ENCODE peak calls at places on chromosome 6, in seven cellular contexts. One of them, this sample, is unnamed.

GRCh38 chr6:43547202-43547601 is 28.6 kb downstream of the XPO5 start:
- DNase-seq in tibial artery: no peak
- DNase-seq in heart right ventricle: no peak
- DNase-seq in left lung: no peak
- DNase-seq in adrenal gland: no peak
- DNase-seq in right lobe of liver: no peak
- DNase-seq in WERI-Rb-1: no peak
- DNase-seq in this sample: no peak

GRCh38 chr6:17986656-17987575 is 519 bp downstream of the KIF13A start:
- DNase-seq in tibial artery: peak; percentile 87
- DNase-seq in heart right ventricle: peak; percentile 67
- DNase-seq in left lung: peak; percentile 76
- DNase-seq in adrenal gland: peak; percentile 77
- DNase-seq in right lobe of liver: peak; percentile 70
- DNase-seq in WERI-Rb-1: peak; percentile 61
- DNase-seq in this sample: no peak

GRCh38 chr6:13978102-13978640 is 53.4 kb downstream of the RNF182 start:
- DNase-seq in tibial artery: no peak
- DNase-seq in heart right ventricle: no peak
- DNase-seq in left lung: no peak
- DNase-seq in adrenal gland: no peak
- DNase-seq in right lobe of liver: no peak
- DNase-seq in WERI-Rb-1: no peak
- DNase-seq in this sample: no peak

GRCh38 chr6:14274016-14274415 is 156.4 kb downstream of the CD83 start:
- DNase-seq in tibial artery: no peak
- DNase-seq in heart right ventricle: no peak
- DNase-seq in left lung: no peak
- DNase-seq in adrenal gland: no peak
- DNase-seq in right lobe of liver: no peak
- DNase-seq in WERI-Rb-1: no peak
- DNase-seq in this sample: no peak

GRCh38 chr6:102215425-102215824 is 821.9 kb downstream of the GRIK2 start:
- DNase-seq in tibial artery: no peak
- DNase-seq in heart right ventricle: no peak
- DNase-seq in left lung: no peak
- DNase-seq in adrenal gland: no peak
- DNase-seq in right lobe of liver: no peak
- DNase-seq in WERI-Rb-1: no peak
- DNase-seq in this sample: no peak

GRCh38 chr6:90004511-90004910 is 110.2 kb downstream of the GJA10 start:
- DNase-seq in tibial artery: no peak
- DNase-seq in heart right ventricle: no peak
- DNase-seq in left lung: no peak
- DNase-seq in adrenal gland: no peak
- DNase-seq in right lobe of liver: no peak
- DNase-seq in WERI-Rb-1: no peak
- DNase-seq in this sample: no peak

GRCh38 chr6:24188571-24188970 is 62.6 kb downstream of the NRSN1 start:
- DNase-seq in tibial artery: no peak
- DNase-seq in heart right ventricle: no peak
- DNase-seq in left lung: no peak
- DNase-seq in adrenal gland: no peak
- DNase-seq in right lobe of liver: no peak
- DNase-seq in WERI-Rb-1: no peak
- DNase-seq in this sample: no peak

GRCh38 chr6:16345449-16346330 is 107.3 kb downstream of the GMPR start:
- DNase-seq in tibial artery: no peak
- DNase-seq in heart right ventricle: no peak
- DNase-seq in left lung: no peak
- DNase-seq in adrenal gland: peak; percentile 62
- DNase-seq in right lobe of liver: no peak
- DNase-seq in WERI-Rb-1: no peak
- DNase-seq in this sample: no peak

GRCh38 chr6:6008648-6009421 is 2.1 kb upstream of the NRN1 start:
- DNase-seq in tibial artery: peak; percentile 93
- DNase-seq in heart right ventricle: peak; percentile 73
- DNase-seq in left lung: peak; percentile 81
- DNase-seq in adrenal gland: peak; percentile 47
- DNase-seq in right lobe of liver: peak; percentile 88
- DNase-seq in WERI-Rb-1: peak; percentile 99
- DNase-seq in this sample: no peak

GRCh38 chr6:158660331-158660730 is 10.5 kb downstream of the SYTL3 start:
- DNase-seq in tibial artery: no peak
- DNase-seq in heart right ventricle: no peak
- DNase-seq in left lung: no peak
- DNase-seq in adrenal gland: no peak
- DNase-seq in right lobe of liver: no peak
- DNase-seq in WERI-Rb-1: peak; percentile 53
- DNase-seq in this sample: peak; percentile 35

GRCh38 chr6:129621252-129621651 is 88.7 kb downstream of the ARHGAP18 start:
- DNase-seq in tibial artery: no peak
- DNase-seq in heart right ventricle: no peak
- DNase-seq in left lung: no peak
- DNase-seq in adrenal gland: no peak
- DNase-seq in right lobe of liver: peak; percentile 26
- DNase-seq in WERI-Rb-1: peak; percentile 11
- DNase-seq in this sample: no peak

GRCh38 chr6:128335963-128336362 is 184.4 kb downstream of the PTPRK start:
- DNase-seq in tibial artery: no peak
- DNase-seq in heart right ventricle: no peak
- DNase-seq in left lung: no peak
- DNase-seq in adrenal gland: no peak
- DNase-seq in right lobe of liver: no peak
- DNase-seq in WERI-Rb-1: no peak
- DNase-seq in this sample: no peak

GRCh38 chr6:32087574-32088486 is 21.3 kb downstream of the TNXB start:
- DNase-seq in tibial artery: peak; percentile 95
- DNase-seq in heart right ventricle: peak; percentile 88
- DNase-seq in left lung: peak; percentile 80
- DNase-seq in adrenal gland: peak; percentile 92
- DNase-seq in right lobe of liver: peak; percentile 87
- DNase-seq in WERI-Rb-1: peak; percentile 98
- DNase-seq in this sample: peak; percentile 37

GRCh38 chr6:130178692-130179091 is 44.1 kb downstream of the SAMD3 start:
- DNase-seq in tibial artery: no peak
- DNase-seq in heart right ventricle: no peak
- DNase-seq in left lung: no peak
- DNase-seq in adrenal gland: peak; percentile 28
- DNase-seq in right lobe of liver: no peak
- DNase-seq in WERI-Rb-1: no peak
- DNase-seq in this sample: no peak

GRCh38 chr6:160691617-160692016 is 10.4 kb upstream of the PLG start:
- DNase-seq in tibial artery: no peak
- DNase-seq in heart right ventricle: no peak
- DNase-seq in left lung: no peak
- DNase-seq in adrenal gland: no peak
- DNase-seq in right lobe of liver: no peak
- DNase-seq in WERI-Rb-1: no peak
- DNase-seq in this sample: no peak

GRCh38 chr6:138334000-138334399 is 43.7 kb upstream of the SMIM28 start:
- DNase-seq in tibial artery: no peak
- DNase-seq in heart right ventricle: peak; percentile 48
- DNase-seq in left lung: no peak
- DNase-seq in adrenal gland: no peak
- DNase-seq in right lobe of liver: no peak
- DNase-seq in WERI-Rb-1: no peak
- DNase-seq in this sample: no peak

GRCh38 chr6:90263653-90264052 is 33.0 kb downstream of the BACH2 start:
- DNase-seq in tibial artery: no peak
- DNase-seq in heart right ventricle: no peak
- DNase-seq in left lung: no peak
- DNase-seq in adrenal gland: no peak
- DNase-seq in right lobe of liver: no peak
- DNase-seq in WERI-Rb-1: no peak
- DNase-seq in this sample: no peak

GRCh38 chr6:55474386-55474785 is 104.6 kb downstream of the HMGCLL1 start:
- DNase-seq in tibial artery: no peak
- DNase-seq in heart right ventricle: no peak
- DNase-seq in left lung: no peak
- DNase-seq in adrenal gland: no peak
- DNase-seq in right lobe of liver: no peak
- DNase-seq in WERI-Rb-1: no peak
- DNase-seq in this sample: no peak

GRCh38 chr6:37783025-37783825 is 36.3 kb upstream of the ZFAND3 start:
- DNase-seq in tibial artery: no peak
- DNase-seq in heart right ventricle: no peak
- DNase-seq in left lung: no peak
- DNase-seq in adrenal gland: no peak
- DNase-seq in right lobe of liver: no peak
- DNase-seq in WERI-Rb-1: no peak
- DNase-seq in this sample: no peak

DNA sequence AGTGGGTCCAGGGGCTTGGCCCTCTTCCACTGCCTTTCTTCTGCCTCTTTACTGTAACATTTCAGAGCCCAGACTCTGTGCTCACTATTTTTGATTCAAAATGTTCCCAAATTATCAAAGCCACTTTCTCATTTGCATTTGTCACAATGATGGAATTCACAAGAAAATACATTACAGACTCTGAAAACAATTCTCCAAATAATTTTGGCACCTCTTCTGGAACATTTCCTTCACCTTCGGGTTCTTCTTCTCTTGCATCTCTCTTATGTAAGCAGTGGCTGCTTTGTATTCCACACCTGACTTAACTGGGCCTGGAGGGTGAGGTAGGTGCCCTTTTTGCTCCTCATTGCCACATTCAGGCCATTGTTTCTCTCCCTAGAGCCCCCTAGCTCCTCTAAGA is 30.0 kb downstream of the ZNF184 start:
- DNase-seq in tibial artery: no peak
- DNase-seq in heart right ventricle: no peak
- DNase-seq in left lung: no peak
- DNase-seq in adrenal gland: no peak
- DNase-seq in right lobe of liver: no peak
- DNase-seq in WERI-Rb-1: no peak
- DNase-seq in this sample: no peak
- H3K9me3 ChIP-seq in tibial artery: peaks cover 3% of the 10 kb centered on the region
- H3K9me3 ChIP-seq in heart right ventricle: peaks cover 50% of the 10 kb centered on the region
- H3K9me3 ChIP-seq in left lung: no peaks in the 10 kb centered on the region
- H3K9me3 ChIP-seq in adrenal gland: peaks cover 11% of the 10 kb centered on the region
- H3K9me3 ChIP-seq in right lobe of liver: peaks cover 16% of the 10 kb centered on the region
- H3K9me3 ChIP-seq in WERI-Rb-1: peaks cover 3% of the 10 kb centered on the region
- H3K9me3 ChIP-seq in this sample: peaks cover 6% of the 10 kb centered on the region

DNA sequence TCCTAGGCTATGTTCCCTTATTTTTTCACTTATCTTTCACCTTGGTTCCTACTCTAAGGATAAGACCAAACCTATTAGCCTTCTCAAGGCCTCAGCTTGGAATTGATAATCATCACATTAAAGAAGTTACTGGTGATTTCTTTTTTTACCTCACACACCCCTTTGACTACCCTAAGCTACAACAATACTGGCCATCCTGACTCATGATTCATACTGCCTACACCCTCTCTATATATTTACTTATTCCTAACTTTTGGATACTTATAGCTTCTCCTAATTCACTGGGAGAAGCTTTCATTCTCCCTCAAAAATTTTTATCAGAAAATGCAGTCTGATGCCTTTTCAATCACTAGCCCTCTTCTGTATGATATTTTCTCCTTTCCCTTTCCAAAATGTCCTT is 256.1 kb downstream of the TBX18 start:
- DNase-seq in tibial artery: no peak
- DNase-seq in heart right ventricle: no peak
- DNase-seq in left lung: no peak
- DNase-seq in adrenal gland: no peak
- DNase-seq in right lobe of liver: no peak
- DNase-seq in WERI-Rb-1: no peak
- DNase-seq in this sample: no peak
- H3K9me3 ChIP-seq in tibial artery: no peaks in the 10 kb centered on the region
- H3K9me3 ChIP-seq in heart right ventricle: no peaks in the 10 kb centered on the region
- H3K9me3 ChIP-seq in left lung: no peaks in the 10 kb centered on the region
- H3K9me3 ChIP-seq in adrenal gland: no peaks in the 10 kb centered on the region
- H3K9me3 ChIP-seq in right lobe of liver: no peaks in the 10 kb centered on the region
- H3K9me3 ChIP-seq in WERI-Rb-1: no peaks in the 10 kb centered on the region
- H3K9me3 ChIP-seq in this sample: no peaks in the 10 kb centered on the region

GRCh38 chr6:167303660-167304625 is 12.8 kb downstream of the UNC93A start:
- DNase-seq in tibial artery: no peak
- DNase-seq in heart right ventricle: no peak
- DNase-seq in left lung: no peak
- DNase-seq in adrenal gland: no peak
- DNase-seq in right lobe of liver: no peak
- DNase-seq in WERI-Rb-1: no peak
- DNase-seq in this sample: no peak

GRCh38 chr6:167300902-167301425 is 9.8 kb downstream of the UNC93A start:
- DNase-seq in tibial artery: no peak
- DNase-seq in heart right ventricle: no peak
- DNase-seq in left lung: no peak
- DNase-seq in adrenal gland: no peak
- DNase-seq in right lobe of liver: no peak
- DNase-seq in WERI-Rb-1: no peak
- DNase-seq in this sample: no peak

GRCh38 chr6:167299641-167300308 is 8.7 kb downstream of the UNC93A start:
- DNase-seq in tibial artery: no peak
- DNase-seq in heart right ventricle: no peak
- DNase-seq in left lung: no peak
- DNase-seq in adrenal gland: no peak
- DNase-seq in right lobe of liver: no peak
- DNase-seq in WERI-Rb-1: no peak
- DNase-seq in this sample: no peak

GRCh38 chr6:167302796-167303195 is 11.7 kb downstream of the UNC93A start:
- DNase-seq in tibial artery: no peak
- DNase-seq in heart right ventricle: no peak
- DNase-seq in left lung: no peak
- DNase-seq in adrenal gland: no peak
- DNase-seq in right lobe of liver: no peak
- DNase-seq in WERI-Rb-1: no peak
- DNase-seq in this sample: no peak

DNA sequence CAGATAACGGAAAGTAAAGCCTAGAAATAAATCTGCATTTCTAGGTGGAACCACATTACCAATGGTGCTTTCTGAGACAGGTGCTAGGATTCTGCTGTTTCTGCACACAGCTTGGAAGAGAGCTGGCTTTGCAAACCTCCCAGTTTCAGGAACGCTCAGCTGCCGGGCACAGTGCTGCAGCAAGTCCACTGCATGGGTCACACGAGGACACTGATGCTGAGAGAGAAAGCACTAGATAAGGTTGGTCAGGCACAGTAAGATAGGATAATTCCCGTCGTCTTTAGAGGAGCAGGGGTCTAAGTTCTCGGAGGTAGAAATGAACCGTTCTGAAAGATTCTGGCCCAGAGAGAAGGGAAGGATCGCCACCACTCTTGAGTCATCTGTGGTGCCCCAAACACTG is 11.0 kb downstream of the UNC93A start:
- DNase-seq in tibial artery: no peak
- DNase-seq in heart right ventricle: no peak
- DNase-seq in left lung: no peak
- DNase-seq in adrenal gland: no peak
- DNase-seq in right lobe of liver: no peak
- DNase-seq in WERI-Rb-1: no peak
- DNase-seq in this sample: no peak
- H3K9me3 ChIP-seq in tibial artery: no peaks in the 10 kb centered on the region
- H3K9me3 ChIP-seq in heart right ventricle: no peaks in the 10 kb centered on the region
- H3K9me3 ChIP-seq in left lung: no peaks in the 10 kb centered on the region
- H3K9me3 ChIP-seq in adrenal gland: no peaks in the 10 kb centered on the region
- H3K9me3 ChIP-seq in right lobe of liver: no peaks in the 10 kb centered on the region
- H3K9me3 ChIP-seq in WERI-Rb-1: peaks cover 5% of the 10 kb centered on the region
- H3K9me3 ChIP-seq in this sample: no peaks in the 10 kb centered on the region

DNA sequence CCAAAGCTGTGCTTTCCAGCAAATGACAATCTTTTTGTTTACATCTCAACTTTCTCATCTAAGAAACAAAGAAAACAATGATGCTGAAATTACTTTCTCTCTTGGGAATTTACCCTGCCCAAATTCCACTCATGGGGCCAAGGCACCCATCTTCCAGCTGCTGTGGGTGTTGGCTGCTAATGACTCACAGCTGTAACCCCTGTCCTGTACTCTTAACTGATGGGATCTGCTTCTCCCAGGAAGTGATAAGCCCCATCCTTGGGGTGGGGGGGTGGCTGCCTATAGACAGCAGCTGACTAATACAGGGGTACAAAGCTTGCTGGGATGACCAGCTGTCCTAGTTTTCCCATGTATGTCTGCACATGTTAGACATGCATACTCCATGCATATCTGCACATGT is 938.6 kb downstream of the C6orf118 start:
- DNase-seq in tibial artery: no peak
- DNase-seq in heart right ventricle: no peak
- DNase-seq in left lung: no peak
- DNase-seq in adrenal gland: no peak
- DNase-seq in right lobe of liver: no peak
- DNase-seq in WERI-Rb-1: no peak
- DNase-seq in this sample: no peak
- H3K9me3 ChIP-seq in tibial artery: no peaks in the 10 kb centered on the region
- H3K9me3 ChIP-seq in heart right ventricle: no peaks in the 10 kb centered on the region
- H3K9me3 ChIP-seq in left lung: no peaks in the 10 kb centered on the region
- H3K9me3 ChIP-seq in adrenal gland: no peaks in the 10 kb centered on the region
- H3K9me3 ChIP-seq in right lobe of liver: no peaks in the 10 kb centered on the region
- H3K9me3 ChIP-seq in WERI-Rb-1: no peaks in the 10 kb centered on the region
- H3K9me3 ChIP-seq in this sample: no peaks in the 10 kb centered on the region